ENCODE peak calls at places on chromosomes 4 and X, in four cellular contexts. W, X, S and V are unnamed samples.

GRCh38 chr4:121077496-121077895 is 5.2 kb upstream of the NDNF start:
- DNase-seq in W (no peak), X (no peak), S (no peak), V (no peak)

GRCh38 chr4:1043658-1044468 is 32.4 kb downstream of the FGFRL1 start:
- DNase-seq in W (peak), X (peak), S (peak), V (peak)

GRCh38 chrX:38636949-38637819 is 75.8 kb downstream of the TSPAN7 start:
- DNase-seq in W (no peak), X (no peak), S (no peak), V (peak)

GRCh38 chrX:71536285-71536684 is 3.4 kb downstream of the OGT start:
- DNase-seq in W (no peak), X (no peak), S (no peak), V (peak)

GRCh38 chr4:15779789-15780188 is 1.7 kb downstream of the CD38 start:
- DNase-seq in W (no peak), X (no peak), S (no peak), V (no peak)

GRCh38 chr4:77931452-77932135 is 69.0 kb downstream of the MRPL1 start:
- DNase-seq in W (no peak), X (no peak), S (no peak), V (no peak)

GRCh38 chr4:138611721-138612120 is 369.6 kb upstream of the SLC7A11 start:
- DNase-seq in W (no peak), X (no peak), S (no peak), V (no peak)

GRCh38 chr4:20254517-20255250 is 3.0 kb downstream of the SLIT2 start:
- DNase-seq in W (no peak), X (no peak), S (no peak), V (peak)

GRCh38 chr4:142572076-142572475 is 274.0 kb downstream of the INPP4B start:
- DNase-seq in W (no peak), X (no peak), S (no peak), V (no peak)

GRCh38 chrX:46573896-46574336 is 351 bp downstream of the CHST7 start:
- DNase-seq in W (peak), X (no peak), S (peak), V (peak)

GRCh38 chr4:119526786-119527550 is 101.6 kb downstream of the PDE5A start:
- DNase-seq in W (no peak), X (no peak), S (no peak), V (no peak)

GRCh38 chr4:26263165-26263564 is 57.6 kb upstream of the RBPJ start:
- DNase-seq in W (no peak), X (peak), S (no peak), V (no peak)

GRCh38 chr4:4637710-4638109 is 95.9 kb upstream of the STX18 start:
- DNase-seq in W (no peak), X (peak), S (no peak), V (no peak)

GRCh38 chr4:10161840-10162239 is 45.2 kb upstream of the WDR1 start:
- DNase-seq in W (no peak), X (no peak), S (no peak), V (no peak)

GRCh38 chr4:91958651-91959050 is 345.1 kb upstream of the GRID2 start:
- DNase-seq in W (no peak), X (no peak), S (no peak), V (no peak)

GRCh38 chrX:71103110-71103983 is 3.2 kb downstream of the CXorf65 start:
- DNase-seq in W (no peak), X (no peak), S (no peak), V (no peak)

GRCh38 chr4:8888856-8889255 is 17.2 kb upstream of the HMX1 start:
- DNase-seq in W (no peak), X (no peak), S (no peak), V (no peak)

GRCh38 chr4:158667651-158668198 is 4.0 kb downstream of the C4orf46 start:
- DNase-seq in W (no peak), X (no peak), S (peak), V (no peak)

GRCh38 chr4:34181311-34181808 is 2063.0 kb downstream of the ARAP2 start:
- DNase-seq in W (no peak), X (peak), S (peak), V (no peak)

GRCh38 chrX:114675365-114675764 is 91.5 kb downstream of the HTR2C start:
- DNase-seq in W (no peak), X (no peak), S (no peak), V (no peak)

GRCh38 chr4:105147226-105148151 is 813 bp downstream of the TET2 start:
- DNase-seq in W (no peak), X (no peak), S (no peak), V (peak)

GRCh38 chr4:40200881-40201797 is 4.3 kb downstream of the RHOH start:
- DNase-seq in W (no peak), X (no peak), S (no peak), V (no peak)

GRCh38 chr4:94305468-94306225 is 37.0 kb downstream of the HPGDS start:
- DNase-seq in W (no peak), X (no peak), S (no peak), V (no peak)

GRCh38 chr4:183431614-183432013 is 12.8 kb upstream of the CDKN2AIP start:
- DNase-seq in W (no peak), X (no peak), S (no peak), V (no peak)

GRCh38 chrX:30967516-30967915 is 78.5 kb upstream of the TAB3 start:
- DNase-seq in W (no peak), X (no peak), S (no peak), V (no peak)

GRCh38 chr4:184100297-184100885 is 117.3 kb downstream of the ENPP6 start:
- DNase-seq in W (no peak), X (peak), S (peak), V (peak)

GRCh38 chr4:1192091-1192492 is 19.7 kb upstream of the SPON2 start:
- DNase-seq in W (peak), X (peak), S (peak), V (peak)

GRCh38 chrX:6227445-6227820 is 1.2 kb downstream of the NLGN4X start:
- DNase-seq in W (no peak), X (no peak), S (no peak), V (no peak)

GRCh38 chrX:276588-277171 is 4.5 kb upstream of the PLCXD1 start:
- DNase-seq in W (peak), X (no peak), S (peak), V (peak)

GRCh38 chrX:28223469-28223868 is 242.2 kb upstream of the DCAF8L1 start:
- DNase-seq in W (no peak), X (no peak), S (no peak), V (no peak)

GRCh38 chr4:3304831-3305609 is 12.2 kb downstream of the RGS12 start:
- DNase-seq in W (no peak), X (no peak), S (no peak), V (peak)

GRCh38 chr4:48047896-48048295 is 31.3 kb downstream of the NIPAL1 start:
- DNase-seq in W (no peak), X (no peak), S (no peak), V (peak)

GRCh38 chr4:38013461-38014366 is 53.5 kb downstream of the PTTG2 start:
- DNase-seq in W (no peak), X (peak), S (no peak), V (peak)

GRCh38 chrX:3384330-3384729 is 37.9 kb upstream of the MXRA5 start:
- DNase-seq in W (no peak), X (no peak), S (no peak), V (peak)

GRCh38 chrX:123339201-123339905 is 155.3 kb downstream of the GRIA3 start:
- DNase-seq in W (no peak), X (no peak), S (no peak), V (no peak)

GRCh38 chr4:6123976-6124375 is 76.4 kb downstream of the JAKMIP1 start:
- DNase-seq in W (no peak), X (no peak), S (no peak), V (no peak)

GRCh38 chr4:7206856-7207567 is 14.7 kb downstream of the SORCS2 start:
- DNase-seq in W (peak), X (no peak), S (peak), V (peak)
- H3K4me3 ChIP-seq in W (no peak), X (peak), S (no peak), V (no peak)

GRCh38 chr4:113394730-113395530 is 345.5 kb downstream of the ANK2 start:
- DNase-seq in W (peak), X (peak), S (peak), V (peak)
- TF ChIP-seq POLR2A in W (no peak), X (no peak), S (no peak), V (no peak)

DNA sequence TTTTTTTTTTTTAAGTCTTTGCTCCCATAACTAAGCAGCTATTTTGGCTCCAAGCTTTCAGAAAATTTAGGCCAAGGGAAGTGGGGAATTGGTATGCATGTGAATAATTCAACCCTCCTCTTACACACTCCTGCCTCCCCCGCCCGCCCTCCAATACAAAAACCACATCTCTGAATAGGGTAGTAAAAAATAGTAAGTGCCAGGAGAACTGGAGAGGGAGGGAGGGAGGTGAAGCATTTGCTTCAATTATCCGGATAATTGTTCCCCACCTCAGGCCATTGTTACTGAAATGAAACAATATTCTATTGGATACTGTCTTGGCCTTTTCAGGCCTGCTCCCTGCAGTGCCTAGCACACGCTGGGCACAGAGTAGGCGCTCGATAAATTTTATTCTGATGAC is 5.5 kb upstream of the GSX2 start:
- DNase-seq in W (no peak), X (no peak), S (no peak), V (no peak)
- TF ChIP-seq CTCF in W (no peak), X (no peak), S (no peak), V (no peak)

DNA sequence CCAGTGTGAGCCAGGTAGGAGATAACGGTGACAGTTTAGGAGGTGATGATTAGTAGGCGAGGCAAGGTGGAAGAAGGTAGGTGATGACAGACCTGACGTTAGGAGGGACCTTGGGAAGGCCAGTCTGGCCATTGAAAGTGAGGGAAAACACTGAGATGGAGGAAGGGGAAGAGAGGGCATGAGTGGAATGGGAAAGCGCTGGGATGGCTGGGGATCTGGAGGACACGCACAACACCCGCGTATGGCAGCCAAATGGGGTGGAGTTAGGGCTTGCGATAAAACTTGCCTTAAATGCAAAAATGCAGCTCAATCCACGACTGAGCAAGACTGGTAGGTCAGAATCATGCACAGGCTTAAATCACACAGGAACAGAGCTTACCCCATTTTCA is 598 bp upstream of the CDKL2 start:
- DNase-seq in W (no peak), X (no peak), S (no peak), V (no peak)
- H3K4me3 ChIP-seq in W (peak), X (peak), S (peak), V (peak)

GRCh38 chr4:103156107-103156506 is 42.0 kb downstream of the CENPE start:
- DNase-seq in W (no peak), X (no peak), S (no peak), V (no peak)
- TF ChIP-seq POLR2A in W (no peak), X (no peak), S (no peak), V (no peak)

GRCh38 chrX:9204560-9204959 is 170.6 kb upstream of the FAM9B start:
- DNase-seq in W (no peak), X (no peak), S (peak), V (no peak)
- TF ChIP-seq CTCF in W (no peak), X (no peak), S (no peak), V (no peak)

DNA sequence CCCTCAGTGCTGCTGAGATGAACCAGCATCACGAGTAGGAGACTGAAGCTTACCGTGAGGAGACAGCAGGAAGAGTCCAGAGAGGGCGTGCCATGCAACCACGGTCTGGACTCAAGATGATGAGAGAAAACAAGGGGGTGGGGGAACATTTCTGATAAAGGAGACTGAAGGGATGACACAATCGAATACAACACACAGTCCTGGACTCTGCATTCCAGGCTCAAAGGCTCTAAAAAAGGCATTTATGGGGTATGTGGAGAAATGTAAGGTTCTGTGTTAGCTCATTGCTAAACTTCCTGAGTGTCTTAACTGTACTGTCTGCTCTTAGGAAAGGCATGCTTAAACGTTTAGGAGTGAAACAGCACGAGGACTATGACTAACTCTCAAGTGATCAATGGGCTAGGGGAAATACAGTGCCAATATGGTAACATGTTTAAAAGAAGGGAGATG is 20.6 kb upstream of the IRAK1 start:
- DNase-seq in W (no peak), X (no peak), S (no peak), V (no peak)
- H3K4me3 ChIP-seq in W (no peak), X (no peak), S (no peak), V (no peak)

GRCh38 chrX:119943185-119943988 is at the start of gene NKAP:
- DNase-seq in W (peak), X (peak), S (peak), V (peak)
- TF ChIP-seq POLR2A in W (peak), X (peak), S (peak), V (peak)

GRCh38 chr4:57442834-57443291 is 332.7 kb upstream of the IGFBP7 start:
- DNase-seq in W (no peak), X (no peak), S (peak), V (peak)
- TF ChIP-seq CTCF in W (peak), X (peak), S (peak), V (peak)

DNA sequence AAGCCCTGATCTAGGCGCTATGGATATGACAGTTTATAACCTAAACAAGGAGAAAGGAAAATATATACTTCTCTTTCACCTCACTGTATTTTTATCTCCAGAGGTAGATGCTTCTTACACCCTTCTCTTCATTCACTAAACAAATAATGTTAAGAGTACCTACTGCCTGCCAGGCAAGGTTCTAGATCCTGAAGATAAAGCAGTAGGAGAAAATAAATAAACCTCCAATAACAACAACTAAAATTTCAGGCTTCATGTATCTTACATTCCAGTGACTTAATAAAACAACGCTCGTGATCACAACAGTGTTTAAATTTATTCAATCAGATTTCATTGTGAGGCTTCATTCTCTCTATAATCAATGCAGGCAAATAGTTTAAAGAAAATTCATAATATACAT is 20.6 kb downstream of the PDGFC start:
- DNase-seq in W (no peak), X (no peak), S (no peak), V (no peak)
- H3K4me3 ChIP-seq in W (no peak), X (no peak), S (no peak), V (no peak)